ENCODE peak calls at places on chromosomes 12 and 14, in four cellular contexts. U, C, E and A are unnamed samples.

GRCh38 chr12:7142057-7142644 is 12.0 kb downstream of the CLSTN3 start:
- DNase-seq in E (no peak), U (no peak), C (peak; percentile 61), A (peak; percentile 53)

GRCh38 chr12:107929436-107929835 is 154.9 kb downstream of the ASCL4 start:
- DNase-seq in U (no peak), E (no peak), C (peak; percentile 62), A (no peak)

GRCh38 chr12:106223485-106224391 is 24.1 kb downstream of the CKAP4 start:
- DNase-seq in E (peak; percentile 73), C (peak; percentile 73), U (peak; percentile 70), A (peak; percentile 65)

GRCh38 chr14:60658909-60659585 is 9.8 kb upstream of the SIX1 start:
- DNase-seq in E (no peak), U (no peak), C (no peak), A (no peak)

GRCh38 chr12:81141220-81141619 is 63.3 kb downstream of the ACSS3 start:
- DNase-seq in E (no peak), U (no peak), C (no peak), A (no peak)

GRCh38 chr12:111035578-111036301 is 115.4 kb upstream of the MYL2 start:
- DNase-seq in E (no peak), U (no peak), C (no peak), A (no peak)

GRCh38 chr14:50070840-50071548 is 45.4 kb downstream of the VCPKMT start:
- DNase-seq in E (no peak), U (no peak), C (no peak), A (no peak)

GRCh38 chr12:6069452-6070093 is 54.9 kb downstream of the VWF start:
- DNase-seq in E (no peak), C (peak; percentile 28), U (no peak), A (no peak)

GRCh38 chr12:51033048-51033447 is 6.9 kb upstream of the SLC11A2 start:
- DNase-seq in U (no peak), C (peak; percentile 78), E (no peak), A (no peak)

GRCh38 chr12:71848212-71848611 is 8.7 kb downstream of the TBC1D15 start:
- DNase-seq in C (no peak), E (no peak), U (no peak), A (no peak)

GRCh38 chr12:54228471-54228870 is 39.7 kb upstream of the SMUG1 start:
- DNase-seq in C (no peak), U (no peak), E (no peak), A (no peak)

GRCh38 chr12:25768151-25768550 is 190.3 kb upstream of the RASSF8 start:
- DNase-seq in U (no peak), C (no peak), E (no peak), A (no peak)

GRCh38 chr12:52436000-52436827 is 2.0 kb upstream of the KRT75 start:
- DNase-seq in C (no peak), E (no peak), U (no peak), A (no peak)

GRCh38 chr12:6084969-6085450 is 39.5 kb downstream of the VWF start:
- DNase-seq in E (no peak), C (no peak), U (no peak), A (no peak)

GRCh38 chr12:100539209-100539608 is 34.3 kb upstream of the GAS2L3 start:
- DNase-seq in C (peak; percentile 32), U (no peak), E (no peak), A (no peak)

GRCh38 chr12:109722022-109722752 is 8.6 kb downstream of the FAM222A start:
- DNase-seq in U (no peak), C (no peak), E (no peak), A (no peak)

GRCh38 chr12:124906606-124907261 is 7.7 kb downstream of the UBC start:
- DNase-seq in C (peak; percentile 94), E (no peak), U (peak; percentile 88), A (peak; percentile 90)

GRCh38 chr12:70543444-70543843 is 93.8 kb downstream of the PTPRB start:
- DNase-seq in C (no peak), U (no peak), E (no peak), A (no peak)

GRCh38 chr14:83816755-83817154 is 1713.2 kb upstream of the FLRT2 start:
- DNase-seq in U (no peak), C (no peak), E (no peak), A (no peak)

GRCh38 chr14:29216774-29217232 is 450.2 kb downstream of the FOXG1 start:
- DNase-seq in C (no peak), E (no peak), U (no peak), A (no peak)

GRCh38 chr14:54796961-54797360 is 105.7 kb downstream of the GCH1 start:
- DNase-seq in U (no peak), C (no peak), E (no peak), A (no peak)

GRCh38 chr12:5328669-5329068 is 103.2 kb upstream of the NTF3 start:
- DNase-seq in E (no peak), U (no peak), C (no peak), A (no peak)

GRCh38 chr12:99983721-99984258 is 946 bp downstream of the ANKS1B start:
- DNase-seq in U (no peak), E (no peak), C (no peak), A (no peak)

GRCh38 chr14:88505621-88506020 is 49.2 kb downstream of the PTPN21 start:
- DNase-seq in U (no peak), C (no peak), E (no peak), A (no peak)

GRCh38 chr14:24367506-24368214 is at the start of gene NFATC4:
- DNase-seq in U (peak; percentile 82), E (peak; percentile 64), C (peak; percentile 69), A (no peak)

GRCh38 chr12:106914796-106915634 is 40.7 kb upstream of the TMEM263 start:
- DNase-seq in E (no peak), U (no peak), C (no peak), A (peak; percentile 10)

GRCh38 chr12:60072911-60073310 is 477.1 kb downstream of the SLC16A7 start:
- DNase-seq in U (no peak), E (no peak), C (no peak), A (no peak)

GRCh38 chr14:55938249-55938791 is 179.9 kb upstream of the PELI2 start:
- DNase-seq in E (no peak), C (no peak), U (no peak), A (no peak)

GRCh38 chr12:2801044-2801783 is 6.4 kb downstream of the FKBP4 start:
- DNase-seq in U (no peak), E (no peak), C (no peak), A (no peak)

GRCh38 chr12:86170051-86170450 is 86.1 kb downstream of the MGAT4C start:
- DNase-seq in C (no peak), U (no peak), E (no peak), A (no peak)

GRCh38 chr12:115404761-115405470 is 720.9 kb upstream of the TBX3 start:
- DNase-seq in C (no peak), U (no peak), E (no peak), A (no peak)

DNA sequence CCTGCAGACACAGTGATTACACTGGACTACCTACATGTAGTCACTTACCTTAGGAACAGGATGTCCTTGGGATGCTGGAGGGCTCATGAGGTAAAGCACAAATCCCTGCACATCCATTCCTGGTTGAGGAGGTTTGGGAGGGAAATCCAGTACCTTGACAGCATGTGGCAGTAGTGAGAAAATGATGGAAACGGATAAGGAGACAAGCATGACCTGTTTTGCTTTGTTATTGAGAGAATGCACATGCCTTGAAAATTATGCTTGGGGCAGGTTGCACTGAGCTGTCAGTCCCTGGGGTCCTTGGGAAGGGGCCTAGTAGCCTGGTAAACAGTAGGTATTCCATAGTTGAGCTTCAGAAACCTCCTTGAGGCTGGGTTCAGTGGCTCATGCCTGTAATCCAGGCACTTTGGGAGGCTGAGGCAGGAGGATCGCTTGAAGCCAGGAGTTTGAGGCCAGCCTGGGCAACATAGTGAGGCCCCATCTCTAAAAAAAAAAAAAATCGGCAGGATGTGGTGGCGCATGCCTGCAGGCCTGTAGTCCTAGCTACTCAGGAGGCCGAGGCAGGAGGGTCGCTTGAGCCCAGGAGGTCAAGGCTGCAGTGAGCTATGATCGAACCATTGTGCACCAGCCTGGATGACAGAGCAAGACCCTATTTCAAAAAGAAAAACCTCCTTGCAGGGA is 2.0 kb upstream of the SLC25A29 start:
- DNase-seq in E (no peak), U (no peak), C (no peak), A (no peak)
- H3K4me3 ChIP-seq in E (no peak overlapping the region), U (no peak overlapping the region), C (no peak overlapping the region), A (no peak overlapping the region)

GRCh38 chr12:39095636-39096330 is 190.4 kb upstream of the CPNE8 start:
- DNase-seq in U (no peak), C (no peak), E (no peak), A (no peak)
- H3K4me1 ChIP-seq in U (no peaks in the 10 kb centered on the region), C (no peaks in the 10 kb centered on the region), E (no peaks in the 10 kb centered on the region), A (no peaks in the 10 kb centered on the region)

GRCh38 chr12:49260831-49261363 is 4.0 kb upstream of the TUBA1C start:
- DNase-seq in E (no peak), U (no peak), C (no peak), A (no peak)

GRCh38 chr12:49264466-49264872 is 413 bp upstream of the TUBA1C start:
- DNase-seq in U (no peak), C (no peak), E (no peak), A (peak; percentile 27)

GRCh38 chr12:49261726-49262125 is 3.2 kb upstream of the TUBA1C start:
- DNase-seq in C (no peak), E (no peak), U (no peak), A (no peak)

GRCh38 chr12:49264873-49265792 is at the start of gene TUBA1C:
- DNase-seq in C (peak; percentile 97), E (peak; percentile 97), U (peak; percentile 97), A (peak; percentile 82)

GRCh38 chr12:49263400-49263763 is 1.5 kb upstream of the TUBA1C start:
- DNase-seq in U (no peak), C (no peak), E (no peak), A (no peak)
- H3K4me3 ChIP-seq in U (peak overlapping the region; percentile 90), C (peak overlapping the region; percentile 90), E (no peak overlapping the region), A (no peak overlapping the region)

DNA sequence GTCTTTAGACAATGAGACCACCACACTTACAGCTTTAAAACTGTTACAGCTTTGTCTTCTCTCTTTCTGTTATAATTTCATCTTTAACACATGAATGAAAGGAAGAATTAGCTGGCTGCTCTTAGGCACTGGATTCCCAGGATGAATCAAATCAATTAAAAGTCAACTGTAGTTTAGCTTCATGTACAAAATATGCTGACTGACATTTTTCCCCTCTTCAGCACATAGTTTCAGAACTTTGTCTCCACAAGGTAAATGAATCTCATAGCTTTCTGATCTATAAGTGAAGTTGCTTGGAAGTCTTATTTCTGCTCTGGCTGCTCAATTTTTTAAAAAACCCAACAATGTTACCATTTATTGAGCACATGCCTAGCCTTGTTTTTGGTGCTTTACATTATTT is 293.8 kb downstream of the GRIN2B start:
- DNase-seq in U (no peak), C (no peak), E (no peak), A (no peak)
- H3K4me1 ChIP-seq in U (no peaks in the 10 kb centered on the region), C (no peaks in the 10 kb centered on the region), E (no peaks in the 10 kb centered on the region), A (no peaks in the 10 kb centered on the region)

DNA sequence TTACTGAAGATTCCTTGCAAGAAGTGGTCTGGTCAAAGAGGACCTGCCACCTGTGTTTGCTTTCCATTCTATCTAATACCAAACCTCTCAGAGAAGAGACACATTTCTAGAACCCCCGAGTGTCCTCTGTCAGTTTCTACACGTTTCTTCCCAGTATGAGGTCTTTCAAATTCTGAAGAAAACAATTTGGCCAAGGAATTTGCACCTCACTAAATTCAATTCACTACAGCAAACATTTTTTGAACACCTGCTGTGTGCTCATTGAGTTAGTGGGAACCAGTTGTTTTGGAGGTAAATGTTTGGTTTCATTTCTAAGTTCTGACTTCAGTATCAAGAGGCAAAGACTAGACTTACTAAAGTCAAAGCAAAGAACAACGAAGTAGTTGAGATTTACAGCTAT is 19.4 kb downstream of the GPR19 start:
- DNase-seq in E (no peak), C (no peak), U (no peak), A (no peak)
- H3K4me3 ChIP-seq in E (no peak overlapping the region), C (no peak overlapping the region), U (no peak overlapping the region), A (no peak overlapping the region)

GRCh38 chr14:59509101-59509500 is 24.8 kb downstream of the JKAMP start:
- DNase-seq in C (no peak), U (no peak), E (no peak), A (no peak)
- H3K4me1 ChIP-seq in C (no peaks in the 10 kb centered on the region), U (no peaks in the 10 kb centered on the region), E (no peaks in the 10 kb centered on the region), A (peaks cover 13% of the 10 kb centered on the region)